ENCODE peak calls at places on chromosomes 5 and 9, in five cellular contexts. P is NCI-H1694, G is PC-3, U is kidney epithelial cell, M is LoVo. N is an unnamed sample.

GRCh38 chr9:6549106-6549505 is 96.4 kb downstream of the GLDC start:
- DNase-seq in P (no peak), M (no peak), U (no peak), G (no peak), N (no peak)

GRCh38 chr5:24623018-24623417 is 21.8 kb downstream of the CDH10 start:
- DNase-seq in M (no peak), P (no peak), U (no peak), G (no peak), N (no peak)

GRCh38 chr5:95916687-95917085 is 45.0 kb downstream of the ELL2 start:
- DNase-seq in P (no peak), M (no peak), G (no peak), U (no peak), N (no peak)

GRCh38 chr5:58891971-58892343 is 309.1 kb downstream of the RAB3C start:
- DNase-seq in U (no peak), G (no peak), M (no peak), P (no peak), N (no peak)

GRCh38 chr9:18824095-18824666 is 208.8 kb downstream of the SAXO1 start:
- DNase-seq in M (peak; percentile 64), G (peak; percentile 66), U (no peak), P (no peak), N (peak; percentile 7)

GRCh38 chr9:97394881-97395280 is 17.0 kb upstream of the TDRD7 start:
- DNase-seq in G (no peak), P (no peak), M (no peak), U (no peak), N (no peak)

GRCh38 chr9:126805546-126806262 is 864 bp downstream of the ZBTB43 start:
- DNase-seq in G (peak; percentile 75), U (peak; percentile 16), P (no peak), M (peak; percentile 88), N (no peak)

GRCh38 chr9:95477885-95478790 is 38.6 kb downstream of the PTCH1 start:
- DNase-seq in M (no peak), P (no peak), U (no peak), G (no peak), N (no peak)

GRCh38 chr5:172681421-172681820 is 40.4 kb downstream of the NEURL1B start:
- DNase-seq in G (no peak), M (no peak), P (no peak), U (no peak), N (no peak)

GRCh38 chr5:179143446-179143845 is 83.3 kb downstream of the ZNF354C start:
- DNase-seq in G (no peak), U (no peak), M (no peak), P (no peak), N (peak; percentile 19)

GRCh38 chr9:36721846-36722588 is 149.3 kb downstream of the MELK start:
- DNase-seq in P (no peak), U (no peak), G (no peak), M (peak; percentile 52), N (no peak)

GRCh38 chr9:27431573-27431972 is 92.5 kb upstream of the IFNK start:
- DNase-seq in P (no peak), M (no peak), G (no peak), U (no peak), N (no peak)

GRCh38 chr9:127505396-127506116 is 54.2 kb downstream of the LRSAM1 start:
- DNase-seq in U (no peak), G (peak; percentile 42), M (no peak), P (peak; percentile 29), N (no peak)

GRCh38 chr9:91037511-91038482 is 236.2 kb downstream of the SYK start:
- DNase-seq in M (peak; percentile 88), G (peak; percentile 67), U (no peak), P (no peak), N (peak; percentile 76)

GRCh38 chr9:69325409-69326212 is 596 bp downstream of the ENTREP1 start:
- DNase-seq in G (no peak), P (no peak), M (no peak), U (no peak), N (no peak)

GRCh38 chr9:93052791-93053540 is 5.5 kb upstream of the SUSD3 start:
- DNase-seq in U (no peak), G (no peak), M (no peak), P (no peak), N (no peak)

GRCh38 chr9:98550206-98550820 is 158.4 kb downstream of the GABBR2 start:
- DNase-seq in U (no peak), P (no peak), G (no peak), M (no peak), N (no peak)

GRCh38 chr5:56142620-56143431 is 90.3 kb downstream of the ANKRD55 start:
- DNase-seq in M (peak; percentile 31), P (no peak), U (no peak), G (peak; percentile 64), N (peak; percentile 86)

GRCh38 chr5:123125953-123126352 is 36.9 kb downstream of the PRDM6 start:
- DNase-seq in M (no peak), P (no peak), G (peak; percentile 13), U (peak; percentile 35), N (no peak)

GRCh38 chr5:79853676-79854418 is 137.2 kb downstream of the MTX3 start:
- DNase-seq in P (no peak), G (peak; percentile 69), U (peak; percentile 16), M (peak; percentile 47), N (peak; percentile 25)

GRCh38 chr9:134556531-134557068 is 85.0 kb upstream of the COL5A1 start:
- DNase-seq in G (no peak), U (no peak), M (no peak), P (no peak), N (no peak)

GRCh38 chr5:68646142-68646541 is 430.6 kb downstream of the PIK3R1 start:
- DNase-seq in M (no peak), G (no peak), P (no peak), U (no peak), N (no peak)

GRCh38 chr9:36765077-36765390 is 192.3 kb downstream of the MELK start:
- DNase-seq in G (no peak), M (no peak), P (no peak), U (no peak), N (no peak)

GRCh38 chr9:87039809-87040392 is 92.6 kb upstream of the GAS1 start:
- DNase-seq in G (no peak), P (no peak), M (no peak), U (peak; percentile 48), N (peak; percentile 52)

GRCh38 chr5:53360811-53361210 is 119.6 kb upstream of the FST start:
- DNase-seq in M (no peak), U (no peak), G (peak; percentile 88), P (no peak), N (no peak)

GRCh38 chr9:137412431-137412830 is 10.5 kb downstream of the EXD3 start:
- DNase-seq in U (no peak), G (no peak), M (no peak), P (no peak), N (no peak)

GRCh38 chr5:172785429-172786088 is 14.6 kb upstream of the DUSP1 start:
- DNase-seq in M (no peak), P (no peak), U (no peak), G (no peak), N (no peak)

GRCh38 chr5:133232011-133232410 is 180.2 kb downstream of the HSPA4 start:
- DNase-seq in G (no peak), P (no peak), M (peak; percentile 55), U (no peak), N (no peak)

GRCh38 chr9:4740623-4741364 is at the start of gene AK3:
- DNase-seq in G (peak; percentile 72), U (no peak), M (peak; percentile 88), P (peak; percentile 44), N (no peak)

GRCh38 chr9:117491491-117491890 is 76.6 kb upstream of the ASTN2 start:
- DNase-seq in G (no peak), P (no peak), M (no peak), U (no peak), N (no peak)

GRCh38 chr9:86685556-86685955 is 261.8 kb downstream of the GAS1 start:
- DNase-seq in U (no peak), M (no peak), G (no peak), P (no peak), N (no peak)

GRCh38 chr5:147963436-147963835 is 57.1 kb upstream of the C5orf46 start:
- DNase-seq in G (no peak), P (no peak), M (no peak), U (no peak), N (no peak)

N was measured in epithelial cell of proximal tubule.